ENCODE peak calls at places on chromosomes 1 and 21, in nine cellular contexts. One of them, this sample, is unnamed.

GRCh38 chr1:1298861-1299685 is 8.7 kb downstream of the ACAP3 start:
- DNase-seq in stimulated activated CD4-positive, alpha-beta T cell treated with anti-CD3 and anti-CD28 coated beads, Interleukin-4, amount 100 ng/mL, for 24 hours: no peak
- DNase-seq in posterior cingulate gyrus: peak; percentile 96
- DNase-seq in K562: no peak
- DNase-seq in activated CD4-positive, alpha-beta T cell treated with anti-CD3 and anti-CD28 coated beads, Interleukin-2, amount 50 U/mL, for 1 hour: no peak
- DNase-seq in stimulated activated CD8-positive, alpha-beta memory T cell treated with anti-CD3 and anti-CD28 coated beads, Interleukin-2, amount 100 ng/mL, for 48 hours: no peak
- DNase-seq in NAMALWA: peak; percentile 51
- DNase-seq in Peyer's patch: no peak
- DNase-seq in AG09309: no peak
- DNase-seq in this sample: no peak

GRCh38 chr1:31214316-31215082 is 25.2 kb downstream of the NKAIN1 start:
- DNase-seq in activated CD4-positive, alpha-beta T cell treated with anti-CD3 and anti-CD28 coated beads, Interleukin-2, amount 50 U/mL, for 1 hour: no peak
- DNase-seq in AG09309: no peak
- DNase-seq in stimulated activated CD8-positive, alpha-beta memory T cell treated with anti-CD3 and anti-CD28 coated beads, Interleukin-2, amount 100 ng/mL, for 48 hours: no peak
- DNase-seq in NAMALWA: no peak
- DNase-seq in posterior cingulate gyrus: no peak
- DNase-seq in stimulated activated CD4-positive, alpha-beta T cell treated with anti-CD3 and anti-CD28 coated beads, Interleukin-4, amount 100 ng/mL, for 24 hours: no peak
- DNase-seq in K562: no peak
- DNase-seq in Peyer's patch: no peak
- DNase-seq in this sample: no peak

GRCh38 chr1:30474818-30475200 is 248.6 kb downstream of the MATN1 start:
- DNase-seq in stimulated activated CD4-positive, alpha-beta T cell treated with anti-CD3 and anti-CD28 coated beads, Interleukin-4, amount 100 ng/mL, for 24 hours: no peak
- DNase-seq in AG09309: no peak
- DNase-seq in Peyer's patch: peak; percentile 12
- DNase-seq in activated CD4-positive, alpha-beta T cell treated with anti-CD3 and anti-CD28 coated beads, Interleukin-2, amount 50 U/mL, for 1 hour: no peak
- DNase-seq in posterior cingulate gyrus: no peak
- DNase-seq in K562: no peak
- DNase-seq in stimulated activated CD8-positive, alpha-beta memory T cell treated with anti-CD3 and anti-CD28 coated beads, Interleukin-2, amount 100 ng/mL, for 48 hours: no peak
- DNase-seq in NAMALWA: no peak
- DNase-seq in this sample: no peak

GRCh38 chr1:4561213-4561612 is 93.2 kb upstream of the AJAP1 start:
- DNase-seq in NAMALWA: no peak
- DNase-seq in stimulated activated CD4-positive, alpha-beta T cell treated with anti-CD3 and anti-CD28 coated beads, Interleukin-4, amount 100 ng/mL, for 24 hours: no peak
- DNase-seq in K562: no peak
- DNase-seq in activated CD4-positive, alpha-beta T cell treated with anti-CD3 and anti-CD28 coated beads, Interleukin-2, amount 50 U/mL, for 1 hour: no peak
- DNase-seq in Peyer's patch: no peak
- DNase-seq in posterior cingulate gyrus: no peak
- DNase-seq in stimulated activated CD8-positive, alpha-beta memory T cell treated with anti-CD3 and anti-CD28 coated beads, Interleukin-2, amount 100 ng/mL, for 48 hours: no peak
- DNase-seq in AG09309: no peak
- DNase-seq in this sample: no peak

GRCh38 chr21:46416551-46416950 is 42.1 kb upstream of the DIP2A start:
- DNase-seq in stimulated activated CD4-positive, alpha-beta T cell treated with anti-CD3 and anti-CD28 coated beads, Interleukin-4, amount 100 ng/mL, for 24 hours: no peak
- DNase-seq in NAMALWA: no peak
- DNase-seq in stimulated activated CD8-positive, alpha-beta memory T cell treated with anti-CD3 and anti-CD28 coated beads, Interleukin-2, amount 100 ng/mL, for 48 hours: no peak
- DNase-seq in posterior cingulate gyrus: no peak
- DNase-seq in activated CD4-positive, alpha-beta T cell treated with anti-CD3 and anti-CD28 coated beads, Interleukin-2, amount 50 U/mL, for 1 hour: no peak
- DNase-seq in K562: no peak
- DNase-seq in Peyer's patch: no peak
- DNase-seq in AG09309: no peak
- DNase-seq in this sample: no peak

GRCh38 chr1:239633432-239633831 is 247.1 kb downstream of the CHRM3 start:
- DNase-seq in AG09309: no peak
- DNase-seq in posterior cingulate gyrus: no peak
- DNase-seq in NAMALWA: no peak
- DNase-seq in stimulated activated CD8-positive, alpha-beta memory T cell treated with anti-CD3 and anti-CD28 coated beads, Interleukin-2, amount 100 ng/mL, for 48 hours: no peak
- DNase-seq in stimulated activated CD4-positive, alpha-beta T cell treated with anti-CD3 and anti-CD28 coated beads, Interleukin-4, amount 100 ng/mL, for 24 hours: no peak
- DNase-seq in K562: no peak
- DNase-seq in Peyer's patch: no peak
- DNase-seq in activated CD4-positive, alpha-beta T cell treated with anti-CD3 and anti-CD28 coated beads, Interleukin-2, amount 50 U/mL, for 1 hour: no peak
- DNase-seq in this sample: no peak

GRCh38 chr1:112251766-112252506 is 144.1 kb upstream of the CTTNBP2NL start:
- DNase-seq in stimulated activated CD4-positive, alpha-beta T cell treated with anti-CD3 and anti-CD28 coated beads, Interleukin-4, amount 100 ng/mL, for 24 hours: no peak
- DNase-seq in NAMALWA: no peak
- DNase-seq in posterior cingulate gyrus: no peak
- DNase-seq in Peyer's patch: no peak
- DNase-seq in K562: no peak
- DNase-seq in AG09309: peak; percentile 21
- DNase-seq in activated CD4-positive, alpha-beta T cell treated with anti-CD3 and anti-CD28 coated beads, Interleukin-2, amount 50 U/mL, for 1 hour: no peak
- DNase-seq in stimulated activated CD8-positive, alpha-beta memory T cell treated with anti-CD3 and anti-CD28 coated beads, Interleukin-2, amount 100 ng/mL, for 48 hours: no peak
- DNase-seq in this sample: no peak

GRCh38 chr1:219121634-219122033 is 52.0 kb upstream of the LYPLAL1 start:
- DNase-seq in NAMALWA: no peak
- DNase-seq in K562: no peak
- DNase-seq in Peyer's patch: no peak
- DNase-seq in stimulated activated CD8-positive, alpha-beta memory T cell treated with anti-CD3 and anti-CD28 coated beads, Interleukin-2, amount 100 ng/mL, for 48 hours: no peak
- DNase-seq in AG09309: no peak
- DNase-seq in activated CD4-positive, alpha-beta T cell treated with anti-CD3 and anti-CD28 coated beads, Interleukin-2, amount 50 U/mL, for 1 hour: no peak
- DNase-seq in stimulated activated CD4-positive, alpha-beta T cell treated with anti-CD3 and anti-CD28 coated beads, Interleukin-4, amount 100 ng/mL, for 24 hours: no peak
- DNase-seq in posterior cingulate gyrus: no peak
- DNase-seq in this sample: no peak

GRCh38 chr1:155859881-155860841 is 794 bp downstream of the SYT11 start:
- DNase-seq in AG09309: peak; percentile 16
- DNase-seq in stimulated activated CD4-positive, alpha-beta T cell treated with anti-CD3 and anti-CD28 coated beads, Interleukin-4, amount 100 ng/mL, for 24 hours: peak; percentile 52
- DNase-seq in activated CD4-positive, alpha-beta T cell treated with anti-CD3 and anti-CD28 coated beads, Interleukin-2, amount 50 U/mL, for 1 hour: peak; percentile 40
- DNase-seq in K562: peak; percentile 81
- DNase-seq in Peyer's patch: peak; percentile 59
- DNase-seq in NAMALWA: peak; percentile 64
- DNase-seq in stimulated activated CD8-positive, alpha-beta memory T cell treated with anti-CD3 and anti-CD28 coated beads, Interleukin-2, amount 100 ng/mL, for 48 hours: peak; percentile 60
- DNase-seq in posterior cingulate gyrus: peak; percentile 95
- DNase-seq in this sample: peak; percentile 94

GRCh38 chr1:43870306-43870705 is 63.3 kb upstream of the ARTN start:
- DNase-seq in stimulated activated CD8-positive, alpha-beta memory T cell treated with anti-CD3 and anti-CD28 coated beads, Interleukin-2, amount 100 ng/mL, for 48 hours: no peak
- DNase-seq in stimulated activated CD4-positive, alpha-beta T cell treated with anti-CD3 and anti-CD28 coated beads, Interleukin-4, amount 100 ng/mL, for 24 hours: no peak
- DNase-seq in activated CD4-positive, alpha-beta T cell treated with anti-CD3 and anti-CD28 coated beads, Interleukin-2, amount 50 U/mL, for 1 hour: no peak
- DNase-seq in Peyer's patch: no peak
- DNase-seq in posterior cingulate gyrus: no peak
- DNase-seq in AG09309: no peak
- DNase-seq in NAMALWA: no peak
- DNase-seq in K562: no peak
- DNase-seq in this sample: no peak

GRCh38 chr1:90356991-90357390 is 360.1 kb downstream of the BARHL2 start:
- DNase-seq in K562: no peak
- DNase-seq in Peyer's patch: no peak
- DNase-seq in stimulated activated CD4-positive, alpha-beta T cell treated with anti-CD3 and anti-CD28 coated beads, Interleukin-4, amount 100 ng/mL, for 24 hours: no peak
- DNase-seq in AG09309: no peak
- DNase-seq in activated CD4-positive, alpha-beta T cell treated with anti-CD3 and anti-CD28 coated beads, Interleukin-2, amount 50 U/mL, for 1 hour: no peak
- DNase-seq in posterior cingulate gyrus: no peak
- DNase-seq in stimulated activated CD8-positive, alpha-beta memory T cell treated with anti-CD3 and anti-CD28 coated beads, Interleukin-2, amount 100 ng/mL, for 48 hours: no peak
- DNase-seq in NAMALWA: no peak
- DNase-seq in this sample: no peak

GRCh38 chr21:22855581-22855980 is 1857.4 kb downstream of the NCAM2 start:
- DNase-seq in stimulated activated CD8-positive, alpha-beta memory T cell treated with anti-CD3 and anti-CD28 coated beads, Interleukin-2, amount 100 ng/mL, for 48 hours: no peak
- DNase-seq in stimulated activated CD4-positive, alpha-beta T cell treated with anti-CD3 and anti-CD28 coated beads, Interleukin-4, amount 100 ng/mL, for 24 hours: no peak
- DNase-seq in activated CD4-positive, alpha-beta T cell treated with anti-CD3 and anti-CD28 coated beads, Interleukin-2, amount 50 U/mL, for 1 hour: no peak
- DNase-seq in AG09309: no peak
- DNase-seq in K562: no peak
- DNase-seq in NAMALWA: no peak
- DNase-seq in posterior cingulate gyrus: no peak
- DNase-seq in Peyer's patch: no peak
- DNase-seq in this sample: no peak

GRCh38 chr21:31554511-31555022 is 104.9 kb upstream of the SOD1 start:
- DNase-seq in Peyer's patch: no peak
- DNase-seq in stimulated activated CD8-positive, alpha-beta memory T cell treated with anti-CD3 and anti-CD28 coated beads, Interleukin-2, amount 100 ng/mL, for 48 hours: no peak
- DNase-seq in NAMALWA: no peak
- DNase-seq in posterior cingulate gyrus: no peak
- DNase-seq in K562: no peak
- DNase-seq in AG09309: no peak
- DNase-seq in stimulated activated CD4-positive, alpha-beta T cell treated with anti-CD3 and anti-CD28 coated beads, Interleukin-4, amount 100 ng/mL, for 24 hours: peak; percentile 58
- DNase-seq in activated CD4-positive, alpha-beta T cell treated with anti-CD3 and anti-CD28 coated beads, Interleukin-2, amount 50 U/mL, for 1 hour: peak; percentile 3
- DNase-seq in this sample: no peak

GRCh38 chr1:222821239-222821638 is 6.4 kb downstream of the DISP1 start:
- DNase-seq in activated CD4-positive, alpha-beta T cell treated with anti-CD3 and anti-CD28 coated beads, Interleukin-2, amount 50 U/mL, for 1 hour: no peak
- DNase-seq in NAMALWA: no peak
- DNase-seq in stimulated activated CD4-positive, alpha-beta T cell treated with anti-CD3 and anti-CD28 coated beads, Interleukin-4, amount 100 ng/mL, for 24 hours: no peak
- DNase-seq in AG09309: no peak
- DNase-seq in Peyer's patch: no peak
- DNase-seq in K562: no peak
- DNase-seq in stimulated activated CD8-positive, alpha-beta memory T cell treated with anti-CD3 and anti-CD28 coated beads, Interleukin-2, amount 100 ng/mL, for 48 hours: no peak
- DNase-seq in posterior cingulate gyrus: no peak
- DNase-seq in this sample: no peak

GRCh38 chr1:232033285-232033684 is 406.7 kb downstream of the DISC1 start:
- DNase-seq in Peyer's patch: no peak
- DNase-seq in activated CD4-positive, alpha-beta T cell treated with anti-CD3 and anti-CD28 coated beads, Interleukin-2, amount 50 U/mL, for 1 hour: no peak
- DNase-seq in posterior cingulate gyrus: no peak
- DNase-seq in stimulated activated CD8-positive, alpha-beta memory T cell treated with anti-CD3 and anti-CD28 coated beads, Interleukin-2, amount 100 ng/mL, for 48 hours: no peak
- DNase-seq in AG09309: no peak
- DNase-seq in stimulated activated CD4-positive, alpha-beta T cell treated with anti-CD3 and anti-CD28 coated beads, Interleukin-4, amount 100 ng/mL, for 24 hours: no peak
- DNase-seq in NAMALWA: no peak
- DNase-seq in K562: no peak
- DNase-seq in this sample: no peak

GRCh38 chr1:38098101-38098847 is 51.7 kb upstream of the POU3F1 start:
- DNase-seq in NAMALWA: no peak
- DNase-seq in stimulated activated CD4-positive, alpha-beta T cell treated with anti-CD3 and anti-CD28 coated beads, Interleukin-4, amount 100 ng/mL, for 24 hours: no peak
- DNase-seq in posterior cingulate gyrus: no peak
- DNase-seq in Peyer's patch: no peak
- DNase-seq in activated CD4-positive, alpha-beta T cell treated with anti-CD3 and anti-CD28 coated beads, Interleukin-2, amount 50 U/mL, for 1 hour: no peak
- DNase-seq in stimulated activated CD8-positive, alpha-beta memory T cell treated with anti-CD3 and anti-CD28 coated beads, Interleukin-2, amount 100 ng/mL, for 48 hours: no peak
- DNase-seq in K562: no peak
- DNase-seq in AG09309: no peak
- DNase-seq in this sample: no peak

GRCh38 chr1:212214377-212214776 is 70.8 kb upstream of the PPP2R5A start:
- DNase-seq in stimulated activated CD8-positive, alpha-beta memory T cell treated with anti-CD3 and anti-CD28 coated beads, Interleukin-2, amount 100 ng/mL, for 48 hours: no peak
- DNase-seq in stimulated activated CD4-positive, alpha-beta T cell treated with anti-CD3 and anti-CD28 coated beads, Interleukin-4, amount 100 ng/mL, for 24 hours: no peak
- DNase-seq in activated CD4-positive, alpha-beta T cell treated with anti-CD3 and anti-CD28 coated beads, Interleukin-2, amount 50 U/mL, for 1 hour: no peak
- DNase-seq in K562: no peak
- DNase-seq in AG09309: no peak
- DNase-seq in posterior cingulate gyrus: no peak
- DNase-seq in NAMALWA: no peak
- DNase-seq in Peyer's patch: no peak
- DNase-seq in this sample: no peak

GRCh38 chr1:24155011-24155782 is 12.3 kb upstream of the IL22RA1 start:
- DNase-seq in stimulated activated CD8-positive, alpha-beta memory T cell treated with anti-CD3 and anti-CD28 coated beads, Interleukin-2, amount 100 ng/mL, for 48 hours: no peak
- DNase-seq in K562: peak; percentile 56
- DNase-seq in posterior cingulate gyrus: no peak
- DNase-seq in AG09309: no peak
- DNase-seq in activated CD4-positive, alpha-beta T cell treated with anti-CD3 and anti-CD28 coated beads, Interleukin-2, amount 50 U/mL, for 1 hour: no peak
- DNase-seq in Peyer's patch: no peak
- DNase-seq in NAMALWA: peak; percentile 40
- DNase-seq in stimulated activated CD4-positive, alpha-beta T cell treated with anti-CD3 and anti-CD28 coated beads, Interleukin-4, amount 100 ng/mL, for 24 hours: no peak
- DNase-seq in this sample: no peak

GRCh38 chr1:115320368-115320767 is 17.7 kb downstream of the NGF start:
- DNase-seq in K562: no peak
- DNase-seq in AG09309: no peak
- DNase-seq in activated CD4-positive, alpha-beta T cell treated with anti-CD3 and anti-CD28 coated beads, Interleukin-2, amount 50 U/mL, for 1 hour: no peak
- DNase-seq in posterior cingulate gyrus: no peak
- DNase-seq in stimulated activated CD4-positive, alpha-beta T cell treated with anti-CD3 and anti-CD28 coated beads, Interleukin-4, amount 100 ng/mL, for 24 hours: no peak
- DNase-seq in NAMALWA: no peak
- DNase-seq in stimulated activated CD8-positive, alpha-beta memory T cell treated with anti-CD3 and anti-CD28 coated beads, Interleukin-2, amount 100 ng/mL, for 48 hours: no peak
- DNase-seq in Peyer's patch: no peak
- DNase-seq in this sample: no peak

GRCh38 chr1:202850593-202851362 is 38.2 kb downstream of the RABIF start:
- DNase-seq in stimulated activated CD8-positive, alpha-beta memory T cell treated with anti-CD3 and anti-CD28 coated beads, Interleukin-2, amount 100 ng/mL, for 48 hours: no peak
- DNase-seq in K562: no peak
- DNase-seq in NAMALWA: peak; percentile 25
- DNase-seq in Peyer's patch: no peak
- DNase-seq in activated CD4-positive, alpha-beta T cell treated with anti-CD3 and anti-CD28 coated beads, Interleukin-2, amount 50 U/mL, for 1 hour: no peak
- DNase-seq in stimulated activated CD4-positive, alpha-beta T cell treated with anti-CD3 and anti-CD28 coated beads, Interleukin-4, amount 100 ng/mL, for 24 hours: no peak
- DNase-seq in posterior cingulate gyrus: no peak
- DNase-seq in AG09309: no peak
- DNase-seq in this sample: no peak

GRCh38 chr1:195934839-195935557 is 673.2 kb downstream of the KCNT2 start:
- DNase-seq in K562: no peak
- DNase-seq in stimulated activated CD4-positive, alpha-beta T cell treated with anti-CD3 and anti-CD28 coated beads, Interleukin-4, amount 100 ng/mL, for 24 hours: no peak
- DNase-seq in NAMALWA: no peak
- DNase-seq in activated CD4-positive, alpha-beta T cell treated with anti-CD3 and anti-CD28 coated beads, Interleukin-2, amount 50 U/mL, for 1 hour: no peak
- DNase-seq in stimulated activated CD8-positive, alpha-beta memory T cell treated with anti-CD3 and anti-CD28 coated beads, Interleukin-2, amount 100 ng/mL, for 48 hours: no peak
- DNase-seq in posterior cingulate gyrus: no peak
- DNase-seq in AG09309: no peak
- DNase-seq in Peyer's patch: no peak
- DNase-seq in this sample: no peak

GRCh38 chr1:97599447-97599846 is 321.4 kb downstream of the DPYD start:
- DNase-seq in stimulated activated CD4-positive, alpha-beta T cell treated with anti-CD3 and anti-CD28 coated beads, Interleukin-4, amount 100 ng/mL, for 24 hours: no peak
- DNase-seq in AG09309: no peak
- DNase-seq in posterior cingulate gyrus: no peak
- DNase-seq in activated CD4-positive, alpha-beta T cell treated with anti-CD3 and anti-CD28 coated beads, Interleukin-2, amount 50 U/mL, for 1 hour: no peak
- DNase-seq in K562: no peak
- DNase-seq in Peyer's patch: no peak
- DNase-seq in stimulated activated CD8-positive, alpha-beta memory T cell treated with anti-CD3 and anti-CD28 coated beads, Interleukin-2, amount 100 ng/mL, for 48 hours: no peak
- DNase-seq in NAMALWA: no peak
- DNase-seq in this sample: no peak

GRCh38 chr1:3350441-3351261 is 103.8 kb upstream of the ARHGEF16 start:
- DNase-seq in Peyer's patch: no peak
- DNase-seq in stimulated activated CD4-positive, alpha-beta T cell treated with anti-CD3 and anti-CD28 coated beads, Interleukin-4, amount 100 ng/mL, for 24 hours: no peak
- DNase-seq in posterior cingulate gyrus: peak; percentile 94
- DNase-seq in stimulated activated CD8-positive, alpha-beta memory T cell treated with anti-CD3 and anti-CD28 coated beads, Interleukin-2, amount 100 ng/mL, for 48 hours: no peak
- DNase-seq in activated CD4-positive, alpha-beta T cell treated with anti-CD3 and anti-CD28 coated beads, Interleukin-2, amount 50 U/mL, for 1 hour: no peak
- DNase-seq in K562: no peak
- DNase-seq in AG09309: no peak
- DNase-seq in NAMALWA: no peak
- DNase-seq in this sample: peak; percentile 71

GRCh38 chr1:25683731-25684130 is 67.1 kb downstream of the MAN1C1 start:
- DNase-seq in K562: no peak
- DNase-seq in stimulated activated CD4-positive, alpha-beta T cell treated with anti-CD3 and anti-CD28 coated beads, Interleukin-4, amount 100 ng/mL, for 24 hours: no peak
- DNase-seq in NAMALWA: no peak
- DNase-seq in activated CD4-positive, alpha-beta T cell treated with anti-CD3 and anti-CD28 coated beads, Interleukin-2, amount 50 U/mL, for 1 hour: no peak
- DNase-seq in stimulated activated CD8-positive, alpha-beta memory T cell treated with anti-CD3 and anti-CD28 coated beads, Interleukin-2, amount 100 ng/mL, for 48 hours: no peak
- DNase-seq in AG09309: no peak
- DNase-seq in Peyer's patch: no peak
- DNase-seq in posterior cingulate gyrus: no peak
- DNase-seq in this sample: no peak

This sample was measured in heart left ventricle.